ENCODE peak calls at places on chromosomes 4 and X, in four cellular contexts. Q is GM12878, C is HL-60, H is K562. I is an unnamed sample.

GRCh38 chrX:116318672-116319071 is 117.7 kb upstream of the SLC6A14 start:
- DNase-seq in H (no peak), Q (no peak), C (no peak), I (no peak)

GRCh38 chr4:2084316-2084715 is 25.2 kb downstream of the NAT8L start:
- DNase-seq in H (no peak), C (no peak), Q (no peak), I (no peak)

GRCh38 chrX:153032397-153033118 is 23.7 kb upstream of the PNMA3 start:
- DNase-seq in C (peak), Q (no peak), H (peak), I (peak)

GRCh38 chr4:157294575-157294974 is 74.0 kb downstream of the GRIA2 start:
- DNase-seq in C (no peak), Q (no peak), H (no peak), I (no peak)

GRCh38 chrX:110045988-110046387 is 43.1 kb downstream of the TMEM164 start:
- DNase-seq in Q (no peak), C (no peak), H (no peak), I (no peak)

GRCh38 chr4:92825186-92825715 is 521.5 kb downstream of the GRID2 start:
- DNase-seq in C (no peak), H (no peak), Q (no peak), I (no peak)

GRCh38 chr4:153428816-153429592 is 37.2 kb upstream of the TMEM131L start:
- DNase-seq in Q (no peak), C (no peak), H (no peak), I (no peak)

GRCh38 chrX:51336584-51336983 is 4.0 kb downstream of the NUDT10 start:
- DNase-seq in C (peak), Q (no peak), H (peak), I (no peak)

GRCh38 chr4:119142837-119143236 is 7.2 kb downstream of the MYOZ2 start:
- DNase-seq in Q (no peak), H (no peak), C (no peak), I (no peak)

GRCh38 chr4:105189855-105190650 is 43.4 kb downstream of the TET2 start:
- DNase-seq in C (no peak), Q (no peak), H (no peak), I (no peak)

GRCh38 chr4:12137556-12137955 is 708.9 kb upstream of the HS3ST1 start:
- DNase-seq in C (no peak), H (no peak), Q (no peak), I (no peak)

GRCh38 chrX:107454302-107454701 is 4.8 kb downstream of the FRMPD3 start:
- DNase-seq in Q (no peak), H (no peak), C (no peak), I (no peak)

GRCh38 chr4:85132570-85132969 is 166.1 kb upstream of the WDFY3 start:
- DNase-seq in Q (no peak), C (no peak), H (no peak), I (no peak)

GRCh38 chr4:98671131-98671530 is 12.7 kb upstream of the TSPAN5 start:
- DNase-seq in C (no peak), H (no peak), Q (no peak), I (no peak)

GRCh38 chr4:53563824-53564223 is 27.5 kb downstream of the LNX1 start:
- DNase-seq in H (no peak), C (no peak), Q (peak), I (no peak)

GRCh38 chr4:5037553-5038551 is 13.4 kb upstream of the STK32B start:
- DNase-seq in C (peak), Q (no peak), H (peak), I (no peak)

GRCh38 chrX:22323541-22323940 is 50.8 kb downstream of the CBLL2 start:
- DNase-seq in H (no peak), C (no peak), Q (no peak), I (no peak)

GRCh38 chr4:147096667-147097604 is 151.3 kb upstream of the TTC29 start:
- DNase-seq in Q (no peak), H (peak), C (no peak), I (no peak)

GRCh38 chrX:120727911-120728310 is 98.1 kb upstream of the C1GALT1C1 start:
- DNase-seq in C (no peak), H (no peak), Q (no peak), I (no peak)

GRCh38 chr4:38560763-38561558 is 103.0 kb upstream of the KLF3 start:
- DNase-seq in H (no peak), C (peak), Q (peak), I (peak)

GRCh38 chr4:86775061-86775460 is 74.1 kb downstream of the SLC10A6 start:
- DNase-seq in C (no peak), Q (no peak), H (no peak), I (no peak)

GRCh38 chr4:74005528-74005927 is 7.1 kb upstream of the CXCL5 start:
- DNase-seq in Q (no peak), H (no peak), C (no peak), I (no peak)

GRCh38 chrX:49264460-49264859 is at the start of gene FOXP3:
- DNase-seq in C (no peak), Q (no peak), H (no peak), I (no peak)

GRCh38 chr4:15457401-15458201 is 12.1 kb upstream of the CC2D2A start:
- DNase-seq in H (peak), Q (peak), C (peak), I (no peak)

GRCh38 chrX:8319359-8319758 is 145.3 kb upstream of the VCX3B start:
- DNase-seq in Q (no peak), C (no peak), H (no peak), I (no peak)

GRCh38 chr4:172270421-172270820 is 457.2 kb downstream of the GALNTL6 start:
- DNase-seq in C (no peak), H (no peak), Q (no peak), I (no peak)

GRCh38 chrX:148601034-148601433 is 100.6 kb downstream of the AFF2 start:
- DNase-seq in H (no peak), Q (no peak), C (no peak), I (no peak)

GRCh38 chrX:128020701-128021100 is 31.5 kb downstream of the ACTRT1 start:
- DNase-seq in H (no peak), Q (no peak), C (no peak), I (no peak)

GRCh38 chr4:128371004-128371777 is 83.6 kb upstream of the PGRMC2 start:
- DNase-seq in C (no peak), Q (no peak), H (no peak), I (no peak)

GRCh38 chr4:104966349-104967033 is 180.2 kb upstream of the TET2 start:
- DNase-seq in H (no peak), C (peak), Q (peak), I (peak)

GRCh38 chr4:23135792-23136645 is 443.3 kb downstream of the GBA3 start:
- DNase-seq in Q (no peak), C (peak), H (peak), I (no peak)

GRCh38 chrX:459611-460010 is 72.9 kb upstream of the PPP2R3B start:
- DNase-seq in Q (no peak), H (no peak), C (no peak), I (no peak)

GRCh38 chr4:8647626-8648025 is 55.1 kb downstream of the CPZ start:
- DNase-seq in C (no peak), Q (no peak), H (no peak), I (no peak)

DNA sequence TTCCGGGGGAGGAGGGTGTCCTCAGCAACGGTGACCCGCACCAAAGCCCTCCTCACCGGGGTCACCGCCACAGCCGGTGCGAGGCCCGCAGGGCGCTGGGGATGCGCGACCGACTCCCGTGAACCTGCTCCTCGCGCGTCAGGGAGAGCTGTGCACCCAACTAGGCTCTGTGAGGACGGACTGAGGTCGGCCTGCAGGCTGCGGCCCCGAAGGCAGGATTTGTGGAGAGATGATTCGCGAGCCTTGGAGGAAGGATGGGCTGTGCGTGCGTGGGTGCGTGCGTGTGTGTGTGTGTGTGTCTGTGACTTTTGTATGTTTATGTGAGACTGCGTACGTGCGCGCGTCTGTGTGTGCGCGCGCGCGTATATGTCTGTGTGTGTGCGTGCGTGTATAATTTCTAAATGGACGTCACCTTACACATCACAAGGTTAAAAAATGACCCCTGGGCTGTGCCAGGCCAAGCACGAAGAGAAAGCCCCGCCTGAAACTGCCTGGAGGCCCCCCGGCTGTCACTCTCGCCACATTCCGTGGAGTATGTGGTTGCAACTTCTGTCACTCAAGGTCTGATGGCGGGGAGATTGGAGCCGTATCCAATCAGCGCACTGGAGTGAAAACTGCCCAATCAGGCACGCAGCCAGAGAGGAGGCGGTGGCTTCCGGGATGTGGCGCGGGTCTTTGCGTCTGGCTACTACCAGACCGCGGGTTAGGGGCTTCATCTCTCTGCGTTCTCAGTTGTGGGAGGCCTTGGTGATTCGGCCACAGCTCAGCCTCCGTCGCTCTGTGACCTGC is at the start of gene ZNF141:
- DNase-seq in C (peak), H (no peak), Q (peak), I (peak)
- TF ChIP-seq POLR2AphosphoS5 in C (peak), H (no peak), Q (peak), I (peak)

GRCh38 chrX:101208152-101208905 is 11.3 kb upstream of the DRP2 start:
- DNase-seq in C (no peak), H (no peak), Q (peak), I (no peak)

GRCh38 chrX:101203782-101204351 is 15.7 kb upstream of the DRP2 start:
- DNase-seq in H (no peak), Q (no peak), C (no peak), I (no peak)

GRCh38 chrX:101210630-101211029 is 9.0 kb upstream of the DRP2 start:
- DNase-seq in C (no peak), H (no peak), Q (no peak), I (no peak)

DNA sequence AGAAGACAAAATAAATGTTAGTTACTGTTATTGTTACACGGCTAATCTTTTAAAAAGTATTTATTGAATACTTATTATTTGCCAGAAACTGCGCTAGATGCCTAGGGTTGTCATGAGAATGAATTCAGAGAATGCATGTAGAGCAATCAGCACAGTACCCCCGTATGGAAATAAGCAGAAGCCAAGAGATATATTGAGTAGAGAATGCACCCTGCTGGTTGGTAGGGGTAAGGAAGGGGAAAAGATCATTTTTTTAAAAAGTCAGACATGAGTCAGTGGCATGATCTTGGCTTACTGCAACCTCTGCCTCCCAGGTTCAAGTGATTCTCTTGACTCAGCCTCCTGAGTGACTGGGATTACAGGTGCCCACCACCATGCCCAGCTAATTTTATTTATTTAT is 13.1 kb upstream of the DRP2 start:
- DNase-seq in C (no peak), Q (no peak), H (peak), I (no peak)
- TF ChIP-seq SPI1 in C (no peak), Q (no peak), H (no peak), I (no peak)

DNA sequence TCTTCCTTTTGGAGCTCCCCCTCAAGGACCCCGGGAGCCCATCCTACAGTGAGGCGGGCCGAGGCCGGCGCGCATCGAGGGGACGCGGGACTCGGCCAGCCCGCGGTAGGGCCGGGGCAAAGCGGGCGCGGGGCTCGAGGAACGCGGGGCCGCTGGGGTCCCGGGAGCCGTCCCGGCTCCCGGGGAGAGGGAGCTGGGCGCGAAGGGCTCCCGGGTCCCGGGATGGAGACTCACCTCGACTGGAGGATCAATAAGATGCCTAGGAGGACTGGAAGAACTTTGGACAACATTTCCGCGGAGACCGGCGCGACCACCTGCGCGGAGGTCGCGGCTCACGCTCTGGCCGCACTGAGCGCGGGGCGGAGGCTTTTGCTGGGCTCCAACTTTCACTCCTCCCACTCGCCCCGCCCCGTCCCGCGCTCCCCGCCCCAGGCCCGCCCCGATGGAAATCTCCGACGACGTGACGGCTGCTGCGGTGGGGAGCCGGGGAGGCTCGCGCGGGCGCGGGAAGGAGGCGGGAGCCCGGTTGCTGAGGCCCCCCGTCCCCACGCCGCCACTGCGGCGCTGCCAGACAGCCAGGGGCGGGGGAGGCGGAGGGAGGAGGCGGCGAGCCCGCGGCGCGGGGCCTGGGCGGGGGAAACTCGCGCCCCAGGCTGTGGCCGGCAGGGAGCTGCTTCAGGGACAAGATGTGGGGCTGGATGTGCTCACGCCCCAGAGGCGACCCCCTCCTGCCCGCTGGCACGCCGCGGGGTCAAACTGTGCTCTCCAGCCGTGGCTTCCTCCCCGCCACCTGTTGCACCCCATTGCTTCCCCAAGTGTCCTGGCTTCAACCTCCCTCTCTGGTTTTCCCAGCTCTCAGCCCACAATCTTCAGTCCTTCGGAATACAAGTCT is at the start of gene GABRE:
- DNase-seq in H (peak), C (no peak), Q (no peak), I (no peak)
- TF ChIP-seq POLR2AphosphoS5 in H (peak), C (no peak), Q (no peak), I (no peak)

GRCh38 chr4:3287271-3287971 is 5.4 kb upstream of the RGS12 start:
- DNase-seq in Q (no peak), H (no peak), C (no peak), I (no peak)
- TF ChIP-seq SPI1 in Q (no peak), H (no peak), C (no peak), I (no peak)